ENCODE peak calls at places on chromosomes 16 and 17, in seven cellular contexts. U, Y, L, Q, C, O and D are unnamed samples.

GRCh38 chr16:19598805-19599204 is 43.3 kb downstream of the VPS35L start:
- DNase-seq in U (no peak), Y (no peak), L (no peak), Q (no peak), C (no peak), O (no peak), D (no peak)

GRCh38 chr16:14475370-14476139 is 154.5 kb downstream of the PARN start:
- DNase-seq in U (no peak), Y (no peak), L (no peak), Q (no peak), C (no peak), O (peak), D (no peak)

GRCh38 chr17:76479515-76480048 is 12.2 kb downstream of the AANAT start:
- DNase-seq in U (no peak), Y (no peak), L (no peak), Q (no peak), C (no peak), O (no peak), D (no peak)

GRCh38 chr17:78995022-78995760 is 14.4 kb downstream of the CANT1 start:
- DNase-seq in U (no peak), Y (no peak), L (no peak), Q (no peak), C (no peak), O (no peak), D (no peak)

GRCh38 chr16:12771341-12771798 is 32.3 kb downstream of the CPPED1 start:
- DNase-seq in U (no peak), Y (no peak), L (no peak), Q (no peak), C (no peak), O (no peak), D (no peak)

GRCh38 chr16:23229714-23230113 is 47.2 kb downstream of the SCNN1G start:
- DNase-seq in U (peak), Y (no peak), L (no peak), Q (no peak), C (no peak), O (no peak), D (no peak)

GRCh38 chr17:50079334-50080095 is 15.6 kb upstream of the PDK2 start:
- DNase-seq in U (peak), Y (no peak), L (peak), Q (no peak), C (no peak), O (no peak), D (no peak)

GRCh38 chr16:81261049-81261648 is 22.7 kb downstream of the BCO1 start:
- DNase-seq in U (no peak), Y (no peak), L (peak), Q (no peak), C (no peak), O (no peak), D (no peak)

GRCh38 chr16:46817961-46818360 is 13.0 kb downstream of the C16orf87 start:
- DNase-seq in U (no peak), Y (no peak), L (no peak), Q (no peak), C (no peak), O (no peak), D (no peak)

GRCh38 chr17:45801386-45801785 is 17.3 kb downstream of the CRHR1 start:
- DNase-seq in U (no peak), Y (no peak), L (no peak), Q (no peak), C (no peak), O (no peak), D (no peak)

GRCh38 chr17:81221371-81221841 is 1.4 kb downstream of the CEP131 start:
- DNase-seq in U (no peak), Y (no peak), L (no peak), Q (no peak), C (no peak), O (no peak), D (no peak)

GRCh38 chr16:58492735-58493134 is 7.2 kb upstream of the NDRG4 start:
- DNase-seq in U (no peak), Y (no peak), L (no peak), Q (no peak), C (no peak), O (no peak), D (no peak)

GRCh38 chr16:65769055-65769465 is 597.4 kb upstream of the CDH5 start:
- DNase-seq in U (no peak), Y (no peak), L (no peak), Q (no peak), C (no peak), O (no peak), D (no peak)

GRCh38 chr17:3009411-3009920 is 53.9 kb downstream of the OR1D5 start:
- DNase-seq in U (no peak), Y (no peak), L (no peak), Q (no peak), C (no peak), O (no peak), D (no peak)

GRCh38 chr16:89619880-89620279 is 6.4 kb downstream of the DPEP1 start:
- DNase-seq in U (no peak), Y (no peak), L (no peak), Q (no peak), C (no peak), O (no peak), D (no peak)

GRCh38 chr16:64983983-64984382 is 137.9 kb downstream of the CDH11 start:
- DNase-seq in U (no peak), Y (no peak), L (peak), Q (no peak), C (no peak), O (peak), D (no peak)

GRCh38 chr16:60271382-60272180 is 1537.5 kb upstream of the GOT2 start:
- DNase-seq in U (no peak), Y (no peak), L (no peak), Q (no peak), C (no peak), O (no peak), D (no peak)

GRCh38 chr17:10182785-10183184 is 15.6 kb downstream of the GAS7 start:
- DNase-seq in U (no peak), Y (no peak), L (no peak), Q (no peak), C (no peak), O (no peak), D (no peak)

GRCh38 chr16:67459066-67459857 is 21.7 kb downstream of the ATP6V0D1 start:
- DNase-seq in U (peak), Y (no peak), L (no peak), Q (no peak), C (no peak), O (peak), D (no peak)

GRCh38 chr17:63133489-63133888 is 167.5 kb downstream of the TANC2 start:
- DNase-seq in U (no peak), Y (no peak), L (no peak), Q (no peak), C (no peak), O (no peak), D (no peak)

GRCh38 chr16:1791256-1791942 is 2.1 kb downstream of the IGFALS start:
- DNase-seq in U (no peak), Y (no peak), L (no peak), Q (no peak), C (no peak), O (no peak), D (no peak)

GRCh38 chr16:51773491-51773890 is 622.4 kb upstream of the SALL1 start:
- DNase-seq in U (no peak), Y (no peak), L (no peak), Q (no peak), C (no peak), O (no peak), D (no peak)

GRCh38 chr16:12930881-12931280 is 29.5 kb downstream of the SHISA9 start:
- DNase-seq in U (no peak), Y (no peak), L (no peak), Q (no peak), C (no peak), O (no peak), D (no peak)

GRCh38 chr17:28982191-28982793 is 23.5 kb downstream of the SEZ6 start:
- DNase-seq in U (peak), Y (no peak), L (no peak), Q (peak), C (no peak), O (peak), D (no peak)

GRCh38 chr16:726438-727290 is at the start of the genes CCDC78 and HAGHL:
- DNase-seq in U (peak), Y (no peak), L (peak), Q (no peak), C (no peak), O (peak), D (peak)

GRCh38 chr16:1488054-1488601 is 616 bp downstream of the PTX4 start:
- DNase-seq in U (no peak), Y (no peak), L (no peak), Q (no peak), C (no peak), O (no peak), D (no peak)

GRCh38 chr17:82702161-82702932 is 3.8 kb upstream of the RAB40B start:
- DNase-seq in U (peak), Y (no peak), L (no peak), Q (no peak), C (no peak), O (no peak), D (no peak)

GRCh38 chr17:57349533-57350227 is 93.4 kb downstream of the MSI2 start:
- DNase-seq in U (no peak), Y (no peak), L (no peak), Q (no peak), C (no peak), O (no peak), D (no peak)

GRCh38 chr17:76104896-76105231 is 1.3 kb upstream of the EXOC7 start:
- DNase-seq in U (no peak), Y (no peak), L (no peak), Q (no peak), C (no peak), O (no peak), D (no peak)

GRCh38 chr16:58195344-58195743 is 2.6 kb downstream of the CSNK2A2 start:
- DNase-seq in U (no peak), Y (no peak), L (no peak), Q (no peak), C (no peak), O (no peak), D (no peak)

GRCh38 chr17:38922538-38923291 is 2.7 kb upstream of the LASP1NB start:
- DNase-seq in U (peak), Y (peak), L (no peak), Q (no peak), C (no peak), O (peak), D (no peak)

GRCh38 chr17:71284032-71284755 is 836.6 kb upstream of the SOX9 start:
- DNase-seq in U (no peak), Y (no peak), L (no peak), Q (no peak), C (no peak), O (no peak), D (no peak)

GRCh38 chr17:5128905-5129535 is 13.2 kb downstream of the USP6 start:
- DNase-seq in U (no peak), Y (no peak), L (no peak), Q (no peak), C (no peak), O (peak), D (no peak)

GRCh38 chr17:83042522-83043158 is 36.8 kb upstream of the METRNL start:
- DNase-seq in U (no peak), Y (no peak), L (no peak), Q (no peak), C (no peak), O (no peak), D (no peak)

GRCh38 chr16:24838554-24839266 is 7.1 kb upstream of the SLC5A11 start:
- DNase-seq in U (peak), Y (no peak), L (no peak), Q (no peak), C (no peak), O (peak), D (no peak)

GRCh38 chr17:7296189-7296861 is 1.9 kb upstream of the YBX2 start:
- DNase-seq in U (peak), Y (peak), L (peak), Q (no peak), C (peak), O (peak), D (peak)

GRCh38 chr16:69754143-69754468 is 620 bp downstream of the NOB1 start:
- DNase-seq in U (no peak), Y (no peak), L (no peak), Q (no peak), C (no peak), O (no peak), D (no peak)

GRCh38 chr17:4631836-4632582 is 9.5 kb downstream of the ALOX15 start:
- DNase-seq in U (no peak), Y (no peak), L (no peak), Q (no peak), C (no peak), O (no peak), D (no peak)